ENCODE peak calls at places on chromosomes 12 and 14, in five cellular contexts. T is stomach, N is Peyer's patch, V is ovary, A is adrenal gland. R is an unnamed sample.
A peak's percentile ranks its signal among the peaks of the same experiment; 100 is the strongest.

GRCh38 chr12:39125580-39125979 is 220.2 kb upstream of the CPNE8 start:
- DNase-seq in A (no peak), T (no peak), V (no peak), N (no peak), R (no peak)

GRCh38 chr12:94534761-94535613 is 75.3 kb upstream of the CEP83 start:
- DNase-seq in A (no peak), N (no peak), T (no peak), V (no peak), R (no peak)

GRCh38 chr14:81946808-81947798 is 413.4 kb upstream of the SEL1L start:
- DNase-seq in V (no peak), A (no peak), T (no peak), N (no peak), R (no peak)

GRCh38 chr14:61179061-61179675 is 102.0 kb downstream of the TMEM30B start:
- DNase-seq in N (no peak), A (no peak), V (no peak), T (no peak), R (no peak)

GRCh38 chr14:67240168-67240932 is 885 bp upstream of the PALS1 start:
- DNase-seq in N (peak; percentile 85), T (peak; percentile 74), A (peak; percentile 73), V (peak; percentile 47), R (peak; percentile 64)

GRCh38 chr12:45039757-45040156 is 11.1 kb downstream of the DBX2 start:
- DNase-seq in T (no peak), A (no peak), V (no peak), N (no peak), R (no peak)

GRCh38 chr12:108759914-108760313 is 28.6 kb upstream of the CORO1C start:
- DNase-seq in V (no peak), A (no peak), N (no peak), T (no peak), R (no peak)

GRCh38 chr14:99136401-99136800 is 135.6 kb downstream of the BCL11B start:
- DNase-seq in N (no peak), T (peak; percentile 3), A (peak; percentile 2), V (no peak), R (no peak)

GRCh38 chr14:95240859-95241813 is 78.6 kb downstream of the CLMN start:
- DNase-seq in T (no peak), V (no peak), N (no peak), A (no peak), R (no peak)

GRCh38 chr12:62613092-62613491 is 146.5 kb downstream of the MON2 start:
- DNase-seq in V (no peak), N (no peak), T (no peak), A (no peak), R (no peak)

GRCh38 chr12:123384318-123384993 is 524 bp downstream of the KMT5A start:
- DNase-seq in N (peak; percentile 60), T (no peak), V (peak; percentile 45), A (no peak), R (no peak)

GRCh38 chr14:93047661-93048060 is 68.1 kb downstream of the ITPK1 start:
- DNase-seq in T (no peak), V (no peak), N (no peak), A (no peak), R (peak; percentile 63)

GRCh38 chr14:26330982-26331381 is 266.9 kb downstream of the NOVA1 start:
- DNase-seq in V (no peak), A (no peak), T (no peak), N (no peak), R (no peak)

GRCh38 chr12:57243521-57244305 is 7.3 kb downstream of the STAC3 start:
- DNase-seq in A (peak; percentile 86), N (peak; percentile 85), V (peak; percentile 71), T (peak; percentile 85), R (peak; percentile 50)

GRCh38 chr14:29216774-29217232 is 450.2 kb downstream of the FOXG1 start:
- DNase-seq in T (no peak), V (no peak), N (no peak), A (no peak), R (no peak)

GRCh38 chr14:87254331-87254730 is 738.7 kb downstream of the GALC start:
- DNase-seq in A (no peak), V (no peak), T (no peak), N (no peak), R (no peak)

GRCh38 chr14:93262446-93262845 is 55.4 kb downstream of the UBR7 start:
- DNase-seq in V (no peak), T (no peak), A (no peak), N (no peak), R (no peak)

GRCh38 chr12:80241576-80242273 is 142.4 kb downstream of the OTOGL start:
- DNase-seq in T (no peak), N (no peak), A (no peak), V (no peak), R (no peak)

GRCh38 chr12:57619434-57620244 is 8.4 kb downstream of the ARHGEF25 start:
- DNase-seq in N (peak; percentile 65), A (no peak), T (peak; percentile 57), V (no peak), R (no peak)

GRCh38 chr12:24911284-24911791 is 37.6 kb downstream of the BCAT1 start:
- DNase-seq in V (no peak), N (no peak), T (no peak), A (no peak), R (no peak)

GRCh38 chr12:56338643-56339422 is at the start of gene IL23A:
- DNase-seq in V (no peak), T (no peak), A (no peak), N (no peak), R (no peak)

GRCh38 chr12:546920-547845 is 87.4 kb downstream of the B4GALNT3 start:
- DNase-seq in T (peak; percentile 75), V (peak; percentile 73), A (peak; percentile 70), N (peak; percentile 83), R (no peak)

GRCh38 chr14:68793734-68794129 is 865 bp upstream of the ZFP36L1 start:
- DNase-seq in V (peak; percentile 69), A (no peak), T (no peak), N (no peak), R (no peak)

GRCh38 chr12:106106892-106107291 is 31.9 kb downstream of the NUAK1 start:
- DNase-seq in A (no peak), N (no peak), V (no peak), T (no peak), R (peak; percentile 41)

GRCh38 chr14:70188608-70189540 is at the start of gene SLC8A3:
- DNase-seq in A (no peak), V (no peak), T (peak; percentile 26), N (peak; percentile 52), R (peak; percentile 83)

GRCh38 chr14:55272922-55273321 is 1.7 kb downstream of the FBXO34 start:
- DNase-seq in N (no peak), V (no peak), A (no peak), T (no peak), R (no peak)

GRCh38 chr14:105064001-105064400 is 1.2 kb downstream of the GPR132 start:
- DNase-seq in V (no peak), N (no peak), T (no peak), A (no peak), R (no peak)
- H3K4me1 ChIP-seq in V (no peaks in the 10 kb centered on the region), N (peaks cover 30% of the 10 kb centered on the region), T (peaks cover 26% of the 10 kb centered on the region), A (peaks cover 4% of the 10 kb centered on the region), R (peaks cover 11% of the 10 kb centered on the region)

GRCh38 chr12:121015825-121016766 is at the start of gene C12orf43:
- DNase-seq in A (peak; percentile 96), V (peak; percentile 90), T (peak; percentile 92), N (peak; percentile 89), R (peak; percentile 80)
- TF ChIP-seq POLR2A in A (peak; percentile 60), V (no peak), T (no peak), N (peak; percentile 29), R (no peak)

GRCh38 chr12:6701078-6701768 is 608 bp upstream of the PIANP start:
- DNase-seq in V (no peak), T (no peak), N (no peak), A (no peak), R (no peak)

GRCh38 chr12:6699259-6699988 is 1.2 kb downstream of the PIANP start:
- DNase-seq in T (no peak), N (no peak), V (no peak), A (no peak), R (no peak)

GRCh38 chr12:6698352-6699046 is 2.1 kb downstream of the PIANP start:
- DNase-seq in T (no peak), N (no peak), A (no peak), V (no peak), R (no peak)

GRCh38 chr12:6700646-6701051 is at the start of gene PIANP:
- DNase-seq in T (peak; percentile 36), N (peak; percentile 57), A (peak; percentile 43), V (peak; percentile 67), R (no peak)

DNA sequence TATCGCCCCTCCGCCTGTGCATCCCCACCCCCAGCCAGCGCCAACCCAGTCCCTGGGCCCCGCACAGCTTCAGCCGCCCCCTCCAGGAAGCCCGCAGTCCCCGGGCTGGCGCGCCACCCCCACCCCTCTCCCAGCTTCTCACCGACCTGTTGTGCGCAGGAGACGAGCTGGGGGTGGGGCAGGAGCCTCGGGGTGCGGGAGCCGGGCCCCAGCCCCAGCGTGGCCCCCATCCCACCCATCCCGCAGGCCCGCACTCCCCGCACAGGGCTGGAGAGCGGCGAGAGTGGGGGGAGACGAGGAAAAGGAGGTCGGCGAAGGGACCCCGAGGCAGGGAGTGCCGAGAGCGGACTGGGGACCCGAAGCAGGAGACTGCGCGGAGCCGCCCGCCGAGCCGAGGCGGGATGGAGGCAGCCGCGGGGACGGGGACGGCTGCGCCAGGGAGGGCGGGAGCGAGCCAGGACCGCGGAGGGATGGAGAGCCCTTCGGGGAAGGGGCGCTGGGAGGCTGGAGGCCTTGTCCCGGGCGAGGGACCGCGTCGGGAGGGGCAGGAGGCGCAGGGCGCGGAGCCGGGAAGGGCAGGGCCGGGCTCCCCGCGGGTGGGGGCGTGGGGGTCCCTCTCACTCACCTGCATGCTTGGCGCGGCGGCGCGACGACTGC is 498 bp downstream of the PIANP start:
- DNase-seq in V (no peak), A (no peak), N (no peak), T (no peak), R (no peak)
- H3K27me3 ChIP-seq in V (no peaks in the 10 kb centered on the region), A (peaks cover 54% of the 10 kb centered on the region), N (peaks cover 24% of the 10 kb centered on the region), T (peaks cover 62% of the 10 kb centered on the region), R (peaks cover 74% of the 10 kb centered on the region)

DNA sequence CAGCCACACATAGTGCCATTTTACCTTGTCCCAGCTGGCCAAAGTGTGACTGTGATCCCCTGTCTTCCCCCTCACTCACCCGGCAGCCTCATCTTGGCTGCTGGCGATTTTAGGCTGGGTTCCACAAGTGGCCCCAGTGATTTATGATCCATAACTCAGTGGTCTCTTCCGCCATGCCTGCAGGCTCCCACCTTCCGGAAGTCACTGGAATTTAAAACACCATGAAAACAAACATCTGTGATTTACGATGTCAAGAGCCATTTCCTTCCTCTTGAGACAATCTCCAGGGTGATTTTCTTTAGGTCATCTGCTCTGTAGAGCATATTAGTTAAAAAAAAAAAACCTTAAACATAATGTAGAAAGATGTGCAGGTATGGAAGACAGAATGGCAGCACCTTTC is 282.3 kb downstream of the CACNA1C start:
- DNase-seq in T (no peak), A (no peak), V (no peak), N (no peak), R (no peak)
- H3K4me1 ChIP-seq in T (peaks cover 45% of the 10 kb centered on the region), A (peaks cover 34% of the 10 kb centered on the region), V (no peaks in the 10 kb centered on the region), N (peaks cover 11% of the 10 kb centered on the region), R (peaks cover 33% of the 10 kb centered on the region)

R was measured in gastrocnemius medialis.